ENCODE peak calls at places on chromosomes 6 and 20, in six cellular contexts. One of them, this sample, is unnamed.

GRCh38 chr6:104956663-104957294 is at the start of gene LIN28B:
- DNase-seq in head of caudate nucleus: no peak
- DNase-seq in stimulated activated CD8-positive, alpha-beta memory T cell treated with anti-CD3 and anti-CD28 coated beads, Interleukin-7, amount 100 ng/mL, for 1 hour: no peak
- DNase-seq in iPS-NIHi11: no peak
- DNase-seq in LHCN-M2: no peak
- DNase-seq in HT1080: peak
- DNase-seq in this sample: no peak

GRCh38 chr6:107115695-107116327 is 496 bp upstream of the BEND3 start:
- DNase-seq in head of caudate nucleus: peak
- DNase-seq in stimulated activated CD8-positive, alpha-beta memory T cell treated with anti-CD3 and anti-CD28 coated beads, Interleukin-7, amount 100 ng/mL, for 1 hour: no peak
- DNase-seq in iPS-NIHi11: peak
- DNase-seq in LHCN-M2: peak
- DNase-seq in HT1080: peak
- DNase-seq in this sample: peak

GRCh38 chr6:35955071-35955470 is 34.2 kb upstream of the SRPK1 start:
- DNase-seq in head of caudate nucleus: no peak
- DNase-seq in stimulated activated CD8-positive, alpha-beta memory T cell treated with anti-CD3 and anti-CD28 coated beads, Interleukin-7, amount 100 ng/mL, for 1 hour: no peak
- DNase-seq in iPS-NIHi11: no peak
- DNase-seq in LHCN-M2: peak
- DNase-seq in HT1080: peak
- DNase-seq in this sample: peak

GRCh38 chr20:4100679-4101078 is 85.3 kb upstream of the RNF24 start:
- DNase-seq in head of caudate nucleus: no peak
- DNase-seq in stimulated activated CD8-positive, alpha-beta memory T cell treated with anti-CD3 and anti-CD28 coated beads, Interleukin-7, amount 100 ng/mL, for 1 hour: no peak
- DNase-seq in iPS-NIHi11: no peak
- DNase-seq in LHCN-M2: peak
- DNase-seq in HT1080: peak
- DNase-seq in this sample: peak

GRCh38 chr20:42259389-42259788 is 641.2 kb upstream of the CHD6 start:
- DNase-seq in head of caudate nucleus: no peak
- DNase-seq in stimulated activated CD8-positive, alpha-beta memory T cell treated with anti-CD3 and anti-CD28 coated beads, Interleukin-7, amount 100 ng/mL, for 1 hour: no peak
- DNase-seq in iPS-NIHi11: no peak
- DNase-seq in LHCN-M2: no peak
- DNase-seq in HT1080: no peak
- DNase-seq in this sample: no peak

GRCh38 chr6:96001891-96002575 is 13.7 kb upstream of the FUT9 start:
- DNase-seq in head of caudate nucleus: no peak
- DNase-seq in stimulated activated CD8-positive, alpha-beta memory T cell treated with anti-CD3 and anti-CD28 coated beads, Interleukin-7, amount 100 ng/mL, for 1 hour: no peak
- DNase-seq in iPS-NIHi11: no peak
- DNase-seq in LHCN-M2: no peak
- DNase-seq in HT1080: no peak
- DNase-seq in this sample: no peak

GRCh38 chr6:73339340-73339739 is 14.7 kb downstream of the DPPA5 start:
- DNase-seq in head of caudate nucleus: no peak
- DNase-seq in stimulated activated CD8-positive, alpha-beta memory T cell treated with anti-CD3 and anti-CD28 coated beads, Interleukin-7, amount 100 ng/mL, for 1 hour: no peak
- DNase-seq in iPS-NIHi11: no peak
- DNase-seq in LHCN-M2: peak
- DNase-seq in HT1080: peak
- DNase-seq in this sample: peak

GRCh38 chr6:34544776-34545471 is 11.2 kb downstream of the SPDEF start:
- DNase-seq in head of caudate nucleus: no peak
- DNase-seq in stimulated activated CD8-positive, alpha-beta memory T cell treated with anti-CD3 and anti-CD28 coated beads, Interleukin-7, amount 100 ng/mL, for 1 hour: no peak
- DNase-seq in iPS-NIHi11: no peak
- DNase-seq in LHCN-M2: no peak
- DNase-seq in HT1080: no peak
- DNase-seq in this sample: no peak

GRCh38 chr6:119322715-119323350 is 26.7 kb downstream of the MAN1A1 start:
- DNase-seq in head of caudate nucleus: no peak
- DNase-seq in stimulated activated CD8-positive, alpha-beta memory T cell treated with anti-CD3 and anti-CD28 coated beads, Interleukin-7, amount 100 ng/mL, for 1 hour: no peak
- DNase-seq in iPS-NIHi11: no peak
- DNase-seq in LHCN-M2: no peak
- DNase-seq in HT1080: no peak
- DNase-seq in this sample: no peak

GRCh38 chr6:124056884-124057283 is 253.2 kb downstream of the NKAIN2 start:
- DNase-seq in head of caudate nucleus: no peak
- DNase-seq in stimulated activated CD8-positive, alpha-beta memory T cell treated with anti-CD3 and anti-CD28 coated beads, Interleukin-7, amount 100 ng/mL, for 1 hour: no peak
- DNase-seq in iPS-NIHi11: no peak
- DNase-seq in LHCN-M2: no peak
- DNase-seq in HT1080: no peak
- DNase-seq in this sample: no peak

GRCh38 chr6:73728548-73729205 is 32.7 kb downstream of the CD109 start:
- DNase-seq in head of caudate nucleus: no peak
- DNase-seq in stimulated activated CD8-positive, alpha-beta memory T cell treated with anti-CD3 and anti-CD28 coated beads, Interleukin-7, amount 100 ng/mL, for 1 hour: no peak
- DNase-seq in iPS-NIHi11: no peak
- DNase-seq in LHCN-M2: no peak
- DNase-seq in HT1080: no peak
- DNase-seq in this sample: no peak

GRCh38 chr6:72674842-72675241 is 53.0 kb downstream of the KCNQ5 start:
- DNase-seq in head of caudate nucleus: no peak
- DNase-seq in stimulated activated CD8-positive, alpha-beta memory T cell treated with anti-CD3 and anti-CD28 coated beads, Interleukin-7, amount 100 ng/mL, for 1 hour: no peak
- DNase-seq in iPS-NIHi11: no peak
- DNase-seq in LHCN-M2: no peak
- DNase-seq in HT1080: no peak
- DNase-seq in this sample: no peak

GRCh38 chr6:20286968-20287565 is 74.8 kb upstream of the MBOAT1 start:
- DNase-seq in head of caudate nucleus: no peak
- DNase-seq in stimulated activated CD8-positive, alpha-beta memory T cell treated with anti-CD3 and anti-CD28 coated beads, Interleukin-7, amount 100 ng/mL, for 1 hour: no peak
- DNase-seq in iPS-NIHi11: no peak
- DNase-seq in LHCN-M2: peak
- DNase-seq in HT1080: no peak
- DNase-seq in this sample: peak

GRCh38 chr6:169076240-169076639 is 177.4 kb downstream of the THBS2 start:
- DNase-seq in head of caudate nucleus: no peak
- DNase-seq in stimulated activated CD8-positive, alpha-beta memory T cell treated with anti-CD3 and anti-CD28 coated beads, Interleukin-7, amount 100 ng/mL, for 1 hour: no peak
- DNase-seq in iPS-NIHi11: no peak
- DNase-seq in LHCN-M2: no peak
- DNase-seq in HT1080: no peak
- DNase-seq in this sample: no peak